ENCODE peak calls at places on chromosomes 4 and X, in five cellular contexts. One of them, this sample, is unnamed.

GRCh38 chr4:706834-707598 is 1.4 kb downstream of the PCGF3 start:
- DNase-seq in NCI-H510A treated with DMSO at 0.1 percent for 48 hours: no peak
- DNase-seq in sciatic nerve: no peak
- DNase-seq in activated T-cell treated with anti-CD3 and anti-CD28 coated beads for 4 hours: no peak
- DNase-seq in stimulated activated naive CD4-positive, alpha-beta T cell: no peak
- DNase-seq in this sample: no peak

GRCh38 chrX:18360867-18361266 is 6.4 kb upstream of the SCML2 start:
- DNase-seq in NCI-H510A treated with DMSO at 0.1 percent for 48 hours: no peak
- DNase-seq in sciatic nerve: no peak
- DNase-seq in activated T-cell treated with anti-CD3 and anti-CD28 coated beads for 4 hours: no peak
- DNase-seq in stimulated activated naive CD4-positive, alpha-beta T cell: no peak
- DNase-seq in this sample: no peak

GRCh38 chr4:27068151-27068862 is 207.7 kb downstream of the STIM2 start:
- DNase-seq in NCI-H510A treated with DMSO at 0.1 percent for 48 hours: no peak
- DNase-seq in sciatic nerve: no peak
- DNase-seq in activated T-cell treated with anti-CD3 and anti-CD28 coated beads for 4 hours: no peak
- DNase-seq in stimulated activated naive CD4-positive, alpha-beta T cell: no peak
- DNase-seq in this sample: no peak

GRCh38 chrX:119682019-119682989 is 10.7 kb downstream of the SEPTIN6 start:
- DNase-seq in NCI-H510A treated with DMSO at 0.1 percent for 48 hours: no peak
- DNase-seq in sciatic nerve: no peak
- DNase-seq in activated T-cell treated with anti-CD3 and anti-CD28 coated beads for 4 hours: no peak
- DNase-seq in stimulated activated naive CD4-positive, alpha-beta T cell: peak; percentile 73
- DNase-seq in this sample: no peak

GRCh38 chr4:53840643-53841042 is 223.8 kb downstream of the CHIC2 start:
- DNase-seq in NCI-H510A treated with DMSO at 0.1 percent for 48 hours: no peak
- DNase-seq in sciatic nerve: no peak
- DNase-seq in activated T-cell treated with anti-CD3 and anti-CD28 coated beads for 4 hours: no peak
- DNase-seq in stimulated activated naive CD4-positive, alpha-beta T cell: no peak
- DNase-seq in this sample: peak; percentile 5

GRCh38 chr4:16772366-16772850 is 126.0 kb downstream of the LDB2 start:
- DNase-seq in NCI-H510A treated with DMSO at 0.1 percent for 48 hours: no peak
- DNase-seq in sciatic nerve: no peak
- DNase-seq in activated T-cell treated with anti-CD3 and anti-CD28 coated beads for 4 hours: no peak
- DNase-seq in stimulated activated naive CD4-positive, alpha-beta T cell: no peak
- DNase-seq in this sample: peak; percentile 66

GRCh38 chr4:89538886-89539285 is 231.3 kb upstream of the GPRIN3 start:
- DNase-seq in NCI-H510A treated with DMSO at 0.1 percent for 48 hours: no peak
- DNase-seq in sciatic nerve: no peak
- DNase-seq in activated T-cell treated with anti-CD3 and anti-CD28 coated beads for 4 hours: no peak
- DNase-seq in stimulated activated naive CD4-positive, alpha-beta T cell: no peak
- DNase-seq in this sample: no peak

GRCh38 chrX:49761481-49761880 is 65.7 kb upstream of the PAGE1 start:
- DNase-seq in NCI-H510A treated with DMSO at 0.1 percent for 48 hours: no peak
- DNase-seq in sciatic nerve: no peak
- DNase-seq in activated T-cell treated with anti-CD3 and anti-CD28 coated beads for 4 hours: no peak
- DNase-seq in stimulated activated naive CD4-positive, alpha-beta T cell: no peak
- DNase-seq in this sample: no peak

GRCh38 chr4:183165371-183165770 is 66.3 kb downstream of the WWC2 start:
- DNase-seq in NCI-H510A treated with DMSO at 0.1 percent for 48 hours: no peak
- DNase-seq in sciatic nerve: no peak
- DNase-seq in activated T-cell treated with anti-CD3 and anti-CD28 coated beads for 4 hours: no peak
- DNase-seq in stimulated activated naive CD4-positive, alpha-beta T cell: no peak
- DNase-seq in this sample: no peak

GRCh38 chr4:128635939-128636551 is 173.5 kb upstream of the JADE1 start:
- DNase-seq in NCI-H510A treated with DMSO at 0.1 percent for 48 hours: peak; percentile 82
- DNase-seq in sciatic nerve: no peak
- DNase-seq in activated T-cell treated with anti-CD3 and anti-CD28 coated beads for 4 hours: no peak
- DNase-seq in stimulated activated naive CD4-positive, alpha-beta T cell: no peak
- DNase-seq in this sample: no peak

GRCh38 chrX:45769919-45770582 is 569.4 kb upstream of the DIPK2B start:
- DNase-seq in NCI-H510A treated with DMSO at 0.1 percent for 48 hours: no peak
- DNase-seq in sciatic nerve: peak; percentile 77
- DNase-seq in activated T-cell treated with anti-CD3 and anti-CD28 coated beads for 4 hours: no peak
- DNase-seq in stimulated activated naive CD4-positive, alpha-beta T cell: no peak
- DNase-seq in this sample: peak; percentile 88

GRCh38 chr4:2593003-2593402 is 56.6 kb downstream of the FAM193A start:
- DNase-seq in NCI-H510A treated with DMSO at 0.1 percent for 48 hours: no peak
- DNase-seq in sciatic nerve: no peak
- DNase-seq in activated T-cell treated with anti-CD3 and anti-CD28 coated beads for 4 hours: no peak
- DNase-seq in stimulated activated naive CD4-positive, alpha-beta T cell: no peak
- DNase-seq in this sample: no peak

GRCh38 chr4:144302704-144303536 is 162.4 kb upstream of the GYPA start:
- DNase-seq in NCI-H510A treated with DMSO at 0.1 percent for 48 hours: no peak
- DNase-seq in sciatic nerve: no peak
- DNase-seq in activated T-cell treated with anti-CD3 and anti-CD28 coated beads for 4 hours: no peak
- DNase-seq in stimulated activated naive CD4-positive, alpha-beta T cell: no peak
- DNase-seq in this sample: no peak

GRCh38 chr4:37770016-37770415 is 56.5 kb upstream of the PGM2 start:
- DNase-seq in NCI-H510A treated with DMSO at 0.1 percent for 48 hours: no peak
- DNase-seq in sciatic nerve: no peak
- DNase-seq in activated T-cell treated with anti-CD3 and anti-CD28 coated beads for 4 hours: no peak
- DNase-seq in stimulated activated naive CD4-positive, alpha-beta T cell: no peak
- DNase-seq in this sample: peak; percentile 47

GRCh38 chr4:33411182-33411581 is 2691.0 kb downstream of the PCDH7 start:
- DNase-seq in NCI-H510A treated with DMSO at 0.1 percent for 48 hours: no peak
- DNase-seq in sciatic nerve: no peak
- DNase-seq in activated T-cell treated with anti-CD3 and anti-CD28 coated beads for 4 hours: no peak
- DNase-seq in stimulated activated naive CD4-positive, alpha-beta T cell: no peak
- DNase-seq in this sample: no peak

GRCh38 chr4:55215087-55215486 is 89.7 kb upstream of the KDR start:
- DNase-seq in NCI-H510A treated with DMSO at 0.1 percent for 48 hours: no peak
- DNase-seq in sciatic nerve: no peak
- DNase-seq in activated T-cell treated with anti-CD3 and anti-CD28 coated beads for 4 hours: no peak
- DNase-seq in stimulated activated naive CD4-positive, alpha-beta T cell: no peak
- DNase-seq in this sample: no peak

GRCh38 chr4:42654606-42655005 is 2.3 kb downstream of the ATP8A1 start:
- DNase-seq in NCI-H510A treated with DMSO at 0.1 percent for 48 hours: no peak
- DNase-seq in sciatic nerve: no peak
- DNase-seq in activated T-cell treated with anti-CD3 and anti-CD28 coated beads for 4 hours: no peak
- DNase-seq in stimulated activated naive CD4-positive, alpha-beta T cell: no peak
- DNase-seq in this sample: peak; percentile 74

GRCh38 chr4:110586137-110586850 is 36.6 kb downstream of the PITX2 start:
- DNase-seq in NCI-H510A treated with DMSO at 0.1 percent for 48 hours: peak; percentile 1
- DNase-seq in sciatic nerve: no peak
- DNase-seq in activated T-cell treated with anti-CD3 and anti-CD28 coated beads for 4 hours: no peak
- DNase-seq in stimulated activated naive CD4-positive, alpha-beta T cell: no peak
- DNase-seq in this sample: peak; percentile 49

GRCh38 chr4:75834772-75835154 is 67.5 kb downstream of the PPEF2 start:
- DNase-seq in NCI-H510A treated with DMSO at 0.1 percent for 48 hours: no peak
- DNase-seq in sciatic nerve: no peak
- DNase-seq in activated T-cell treated with anti-CD3 and anti-CD28 coated beads for 4 hours: no peak
- DNase-seq in stimulated activated naive CD4-positive, alpha-beta T cell: no peak
- DNase-seq in this sample: no peak

GRCh38 chr4:2963185-2964076 is at the start of the genes GRK4 and NOP14:
- DNase-seq in NCI-H510A treated with DMSO at 0.1 percent for 48 hours: peak; percentile 83
- DNase-seq in sciatic nerve: peak; percentile 99
- DNase-seq in activated T-cell treated with anti-CD3 and anti-CD28 coated beads for 4 hours: peak; percentile 90
- DNase-seq in stimulated activated naive CD4-positive, alpha-beta T cell: peak; percentile 96
- DNase-seq in this sample: peak; percentile 93

GRCh38 chrX:16559206-16559619 is 90.7 kb upstream of the S100G start:
- DNase-seq in NCI-H510A treated with DMSO at 0.1 percent for 48 hours: no peak
- DNase-seq in sciatic nerve: no peak
- DNase-seq in activated T-cell treated with anti-CD3 and anti-CD28 coated beads for 4 hours: no peak
- DNase-seq in stimulated activated naive CD4-positive, alpha-beta T cell: no peak
- DNase-seq in this sample: no peak

GRCh38 chr4:72900952-72901351 is 168.6 kb downstream of the COX18 start:
- DNase-seq in NCI-H510A treated with DMSO at 0.1 percent for 48 hours: no peak
- DNase-seq in sciatic nerve: no peak
- DNase-seq in activated T-cell treated with anti-CD3 and anti-CD28 coated beads for 4 hours: no peak
- DNase-seq in stimulated activated naive CD4-positive, alpha-beta T cell: no peak
- DNase-seq in this sample: no peak

GRCh38 chr4:139509727-139510410 is 46.1 kb downstream of the SETD7 start:
- DNase-seq in NCI-H510A treated with DMSO at 0.1 percent for 48 hours: peak; percentile 2
- DNase-seq in sciatic nerve: no peak
- DNase-seq in activated T-cell treated with anti-CD3 and anti-CD28 coated beads for 4 hours: no peak
- DNase-seq in stimulated activated naive CD4-positive, alpha-beta T cell: no peak
- DNase-seq in this sample: no peak

GRCh38 chrX:143664302-143664701 is 28.4 kb upstream of the SLITRK4 start:
- DNase-seq in NCI-H510A treated with DMSO at 0.1 percent for 48 hours: no peak
- DNase-seq in sciatic nerve: no peak
- DNase-seq in activated T-cell treated with anti-CD3 and anti-CD28 coated beads for 4 hours: no peak
- DNase-seq in stimulated activated naive CD4-positive, alpha-beta T cell: no peak
- DNase-seq in this sample: no peak

GRCh38 chr4:151420408-151420807 is 11.4 kb downstream of the FHIP1A start:
- DNase-seq in NCI-H510A treated with DMSO at 0.1 percent for 48 hours: no peak
- DNase-seq in sciatic nerve: no peak
- DNase-seq in activated T-cell treated with anti-CD3 and anti-CD28 coated beads for 4 hours: no peak
- DNase-seq in stimulated activated naive CD4-positive, alpha-beta T cell: no peak
- DNase-seq in this sample: no peak

GRCh38 chrX:38805294-38806053 is 4.2 kb downstream of the MID1IP1 start:
- DNase-seq in NCI-H510A treated with DMSO at 0.1 percent for 48 hours: no peak
- DNase-seq in sciatic nerve: peak; percentile 79
- DNase-seq in activated T-cell treated with anti-CD3 and anti-CD28 coated beads for 4 hours: peak; percentile 35
- DNase-seq in stimulated activated naive CD4-positive, alpha-beta T cell: peak; percentile 57
- DNase-seq in this sample: no peak

GRCh38 chr4:75919914-75920313 is 17.7 kb upstream of the PPEF2 start:
- DNase-seq in NCI-H510A treated with DMSO at 0.1 percent for 48 hours: no peak
- DNase-seq in sciatic nerve: no peak
- DNase-seq in activated T-cell treated with anti-CD3 and anti-CD28 coated beads for 4 hours: no peak
- DNase-seq in stimulated activated naive CD4-positive, alpha-beta T cell: no peak
- DNase-seq in this sample: no peak

GRCh38 chr4:10893417-10893816 is 208.8 kb upstream of the CLNK start:
- DNase-seq in NCI-H510A treated with DMSO at 0.1 percent for 48 hours: no peak
- DNase-seq in sciatic nerve: no peak
- DNase-seq in activated T-cell treated with anti-CD3 and anti-CD28 coated beads for 4 hours: no peak
- DNase-seq in stimulated activated naive CD4-positive, alpha-beta T cell: no peak
- DNase-seq in this sample: no peak

GRCh38 chrX:45445745-45446412 is 245.2 kb upstream of the DIPK2B start:
- DNase-seq in NCI-H510A treated with DMSO at 0.1 percent for 48 hours: no peak
- DNase-seq in sciatic nerve: no peak
- DNase-seq in activated T-cell treated with anti-CD3 and anti-CD28 coated beads for 4 hours: no peak
- DNase-seq in stimulated activated naive CD4-positive, alpha-beta T cell: no peak
- DNase-seq in this sample: peak; percentile 54

GRCh38 chrX:70084592-70084991 is 22.3 kb downstream of the OTUD6A start:
- DNase-seq in NCI-H510A treated with DMSO at 0.1 percent for 48 hours: no peak
- DNase-seq in sciatic nerve: no peak
- DNase-seq in activated T-cell treated with anti-CD3 and anti-CD28 coated beads for 4 hours: no peak
- DNase-seq in stimulated activated naive CD4-positive, alpha-beta T cell: no peak
- DNase-seq in this sample: no peak

GRCh38 chrX:105822138-105823091 is at the start of gene NRK:
- DNase-seq in NCI-H510A treated with DMSO at 0.1 percent for 48 hours: no peak
- DNase-seq in sciatic nerve: no peak
- DNase-seq in activated T-cell treated with anti-CD3 and anti-CD28 coated beads for 4 hours: no peak
- DNase-seq in stimulated activated naive CD4-positive, alpha-beta T cell: no peak
- DNase-seq in this sample: no peak

This sample was measured in retinal pigment epithelial cell.